ENCODE peak calls at places on chromosome 18, in six cellular contexts. M is neuronal stem cell, I is mesenchymal stem cell, Q is H1, E is trophoblast cell, K is IMR-90. H is an unnamed sample.

GRCh38 chr18:60120231-60120630 is 220.4 kb downstream of the PMAIP1 start:
- DNase-seq in M (no peak), I (no peak), Q (no peak), E (no peak), K (no peak), H (no peak)

GRCh38 chr18:33316146-33316587 is 124.4 kb downstream of the CCDC178 start:
- DNase-seq in M (no peak), I (no peak), Q (peak; percentile 81), E (no peak), K (no peak), H (peak; percentile 83)

GRCh38 chr18:36733150-36733549 is 95.7 kb downstream of the TPGS2 start:
- DNase-seq in M (no peak), I (no peak), Q (no peak), E (no peak), K (no peak), H (no peak)

GRCh38 chr18:75116809-75117208 is 92.1 kb downstream of the PTGR3 start:
- DNase-seq in M (no peak), I (no peak), Q (peak; percentile 20), E (no peak), K (no peak), H (no peak)

GRCh38 chr18:74434466-74434865 is 22.6 kb downstream of the DIPK1C start:
- DNase-seq in M (no peak), I (no peak), Q (no peak), E (no peak), K (no peak), H (no peak)

GRCh38 chr18:31555971-31556747 is 35.5 kb upstream of the TTR start:
- DNase-seq in M (peak; percentile 61), I (peak; percentile 76), Q (no peak), E (peak; percentile 90), K (peak; percentile 70), H (no peak)

GRCh38 chr18:67266591-67267237 is 249.8 kb downstream of the DSEL start:
- DNase-seq in M (no peak), I (peak; percentile 80), Q (no peak), E (peak; percentile 9), K (peak; percentile 59), H (no peak)

GRCh38 chr18:5759169-5759568 is 136.2 kb downstream of the TMEM200C start:
- DNase-seq in M (no peak), I (no peak), Q (no peak), E (no peak), K (no peak), H (peak; percentile 46)

GRCh38 chr18:34887881-34888580 is 153.2 kb upstream of the MAPRE2 start:
- DNase-seq in M (no peak), I (no peak), Q (no peak), E (no peak), K (no peak), H (no peak)

GRCh38 chr18:250685-251084 is 17.2 kb downstream of the THOC1 start:
- DNase-seq in M (no peak), I (peak; percentile 72), Q (no peak), E (no peak), K (peak; percentile 70), H (no peak)

GRCh38 chr18:31648966-31649429 is 35.4 kb downstream of the B4GALT6 start:
- DNase-seq in M (no peak), I (peak; percentile 87), Q (no peak), E (peak; percentile 98), K (peak; percentile 15), H (no peak)

GRCh38 chr18:45416168-45416567 is 199.1 kb upstream of the SLC14A2 start:
- DNase-seq in M (no peak), I (no peak), Q (no peak), E (no peak), K (no peak), H (no peak)

GRCh38 chr18:42108071-42108470 is 153.0 kb downstream of the PIK3C3 start:
- DNase-seq in M (no peak), I (no peak), Q (no peak), E (no peak), K (no peak), H (no peak)

GRCh38 chr18:79615091-79615490 is 64.5 kb upstream of the CTDP1 start:
- DNase-seq in M (no peak), I (no peak), Q (peak; percentile 43), E (no peak), K (no peak), H (no peak)

GRCh38 chr18:58727776-58728500 is 56.7 kb downstream of the MALT1 start:
- DNase-seq in M (no peak), I (no peak), Q (no peak), E (no peak), K (peak; percentile 56), H (no peak)

GRCh38 chr18:1003499-1003898 is 98.8 kb downstream of the ADCYAP1 start:
- DNase-seq in M (no peak), I (no peak), Q (no peak), E (no peak), K (no peak), H (no peak)

GRCh38 chr18:61400714-61401113 is 67.5 kb downstream of the CDH20 start:
- DNase-seq in M (no peak), I (peak; percentile 6), Q (no peak), E (no peak), K (peak; percentile 75), H (no peak)

GRCh38 chr18:50297621-50298442 is 10.3 kb upstream of the CXXC1 start:
- DNase-seq in M (peak; percentile 51), I (peak; percentile 43), Q (peak; percentile 87), E (peak; percentile 71), K (peak; percentile 61), H (peak; percentile 85)

GRCh38 chr18:76348267-76349066 is 146.6 kb downstream of the ZNF516 start:
- DNase-seq in M (no peak), I (no peak), Q (no peak), E (no peak), K (no peak), H (peak; percentile 47)

GRCh38 chr18:47254341-47254939 is 3.0 kb upstream of the SKOR2 start:
- DNase-seq in M (peak; percentile 89), I (peak; percentile 45), Q (peak; percentile 96), E (peak; percentile 68), K (peak; percentile 22), H (peak; percentile 89)

GRCh38 chr18:44093253-44093652 is 587.4 kb upstream of the SETBP1 start:
- DNase-seq in M (no peak), I (no peak), Q (no peak), E (no peak), K (no peak), H (no peak)

GRCh38 chr18:7681261-7681660 is 114.1 kb downstream of the PTPRM start:
- DNase-seq in M (no peak), I (no peak), Q (no peak), E (no peak), K (no peak), H (no peak)

GRCh38 chr18:29351171-29351570 is 1174.2 kb upstream of the CDH2 start:
- DNase-seq in M (no peak), I (no peak), Q (no peak), E (no peak), K (no peak), H (no peak)

GRCh38 chr18:13376298-13376840 is 157.8 kb downstream of the LDLRAD4 start:
- DNase-seq in M (no peak), I (no peak), Q (no peak), E (no peak), K (no peak), H (no peak)

GRCh38 chr18:13653746-13654455 is 72.5 kb downstream of the FAM210A start:
- DNase-seq in M (no peak), I (no peak), Q (no peak), E (no peak), K (no peak), H (no peak)

GRCh38 chr18:3340015-3340681 is 78.2 kb downstream of the MYL12B start:
- DNase-seq in M (no peak), I (peak; percentile 61), Q (no peak), E (peak; percentile 75), K (peak; percentile 56), H (no peak)

GRCh38 chr18:75937306-75937705 is 509.8 kb upstream of the SMIM21 start:
- DNase-seq in M (no peak), I (no peak), Q (no peak), E (no peak), K (no peak), H (no peak)

GRCh38 chr18:8706981-8707940 is 1.9 kb downstream of the MTCL1 start:
- DNase-seq in M (no peak), I (peak; percentile 87), Q (peak; percentile 82), E (peak; percentile 84), K (peak; percentile 73), H (peak; percentile 77)

GRCh38 chr18:22109535-22109934 is 59.9 kb upstream of the GATA6 start:
- DNase-seq in M (no peak), I (no peak), Q (no peak), E (no peak), K (no peak), H (no peak)
- H3K4me2 ChIP-seq in M (no peak overlapping the region), I (no peak overlapping the region), Q (no peak overlapping the region), E (no peak overlapping the region), K (no peak overlapping the region), H (no peak overlapping the region)

DNA sequence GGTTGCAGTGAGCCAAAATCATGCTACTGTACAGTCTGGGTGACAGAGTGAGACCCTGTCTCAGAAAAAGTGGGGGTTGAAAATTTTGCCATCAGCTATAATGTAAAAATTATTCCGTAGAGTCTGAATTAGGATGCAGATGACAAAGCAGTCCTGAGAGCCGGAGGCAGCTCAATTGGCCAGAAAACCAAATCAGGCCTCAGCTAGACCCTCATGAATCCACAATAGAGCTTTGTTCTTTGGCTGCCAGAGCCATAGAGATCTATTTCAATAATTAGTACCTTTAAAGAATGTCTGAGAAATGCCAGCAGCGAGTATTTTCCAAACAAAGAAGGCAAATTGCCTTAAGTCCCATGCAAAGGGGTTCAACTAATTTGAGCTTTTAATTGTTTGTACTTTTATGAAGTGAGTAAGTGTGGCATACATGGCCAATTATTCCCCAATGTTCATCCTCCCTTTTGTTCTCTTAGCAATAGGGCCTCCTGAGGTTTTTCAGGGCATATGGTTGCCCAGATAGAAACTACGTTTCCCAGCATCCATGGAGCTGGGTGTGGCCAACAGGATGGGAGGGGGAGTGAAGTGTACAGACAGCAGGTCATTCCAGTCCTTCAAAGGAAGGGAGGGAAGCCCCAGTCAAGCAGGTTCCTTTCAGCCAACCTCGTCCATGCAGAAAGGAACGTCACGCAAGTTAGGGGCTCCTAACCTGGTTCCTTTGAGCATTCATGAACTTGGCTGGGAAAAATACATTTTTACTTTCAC is 211.3 kb upstream of the APCDD1 start:
- DNase-seq in M (peak; percentile 11), I (no peak), Q (no peak), E (no peak), K (no peak), H (peak; percentile 37)
- H3K4ac ChIP-seq in M (no peak overlapping the region), I (no peak overlapping the region), Q (no peak overlapping the region), E (no peak overlapping the region), K (no peak overlapping the region), H (no peak overlapping the region)

GRCh38 chr18:25353080-25353479 is 1.1 kb upstream of the ZNF521 start:
- DNase-seq in M (no peak), I (no peak), Q (no peak), E (no peak), K (no peak), H (no peak)
- H2AFZ ChIP-seq in M (peak overlapping the region; percentile 78), I (no peak overlapping the region), Q (no peak overlapping the region), E (no peak overlapping the region), K (no peak overlapping the region), H (no peak overlapping the region)

GRCh38 chr18:56353676-56354260 is 284.6 kb downstream of the TXNL1 start:
- DNase-seq in M (no peak), I (no peak), Q (no peak), E (no peak), K (no peak), H (no peak)

DNA sequence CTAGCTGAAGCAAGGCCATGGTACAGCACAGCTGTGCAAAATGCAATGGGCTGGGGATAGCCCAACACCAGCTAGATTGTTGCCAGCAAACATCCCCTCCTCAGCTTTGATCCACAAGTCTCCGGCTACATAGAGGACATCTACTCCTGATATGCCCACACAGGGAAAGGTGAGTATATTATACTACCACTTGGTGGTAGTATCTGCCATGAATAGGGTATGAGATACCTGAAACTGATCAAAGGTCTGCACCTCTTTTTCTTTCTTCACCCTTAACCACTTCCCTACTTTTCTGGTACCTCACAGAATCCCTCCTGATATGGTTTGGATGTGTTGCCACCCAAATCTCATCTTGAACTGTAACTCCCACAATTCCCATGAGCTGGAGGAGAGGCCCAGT is 279.8 kb downstream of the TXNL1 start:
- DNase-seq in M (no peak), I (no peak), Q (no peak), E (no peak), K (no peak), H (no peak)
- H3K4me2 ChIP-seq in M (no peak overlapping the region), I (no peak overlapping the region), Q (no peak overlapping the region), E (no peak overlapping the region), K (no peak overlapping the region), H (no peak overlapping the region)

H was measured in H9.